ENCODE peak calls at places on chromosomes 12 and 14, in five cellular contexts. F, I, L, B and K are unnamed samples.

GRCh38 chr14:30058401-30058800 is 130.8 kb upstream of the PRKD1 start:
- DNase-seq in L (no peak), B (peak), F (no peak), I (no peak), K (no peak)

GRCh38 chr12:32444895-32445294 is 45.5 kb downstream of the FGD4 start:
- DNase-seq in B (peak), F (no peak), I (no peak), L (no peak), K (no peak)

GRCh38 chr14:69692542-69693053 is 74.3 kb upstream of the SRSF5 start:
- DNase-seq in L (no peak), F (no peak), I (no peak), B (no peak), K (no peak)

GRCh38 chr14:31395572-31396205 is 24.7 kb downstream of the HEATR5A start:
- DNase-seq in L (no peak), B (no peak), F (no peak), I (no peak), K (no peak)

GRCh38 chr12:102061096-102061555 is 665 bp downstream of the WASHC3 start:
- DNase-seq in I (no peak), L (no peak), B (peak), F (no peak), K (no peak)

GRCh38 chr12:71455028-71455737 is 15.6 kb downstream of the LGR5 start:
- DNase-seq in B (no peak), F (no peak), I (no peak), L (no peak), K (no peak)

GRCh38 chr12:122062832-122063690 is 15.5 kb upstream of the MLXIP start:
- DNase-seq in I (no peak), L (peak), F (no peak), B (peak), K (no peak)

GRCh38 chr12:49244161-49244560 is 20.7 kb upstream of the TUBA1C start:
- DNase-seq in F (no peak), I (no peak), L (peak), B (peak), K (no peak)

GRCh38 chr12:101287357-101287756 is 7.5 kb downstream of the UTP20 start:
- DNase-seq in L (no peak), B (no peak), F (no peak), I (no peak), K (no peak)

GRCh38 chr14:104472073-104472472 is 107.5 kb upstream of the C14orf180 start:
- DNase-seq in F (no peak), I (no peak), B (no peak), L (no peak), K (no peak)